ENCODE peak calls at places on chromosomes 13 and 19, in five cellular contexts. U, K, Z, F and E are unnamed samples. For H3K4me1, the result is how much of the 10 kb centered on the place peaks cover.

GRCh38 chr19:49802836-49803528 is 10.1 kb downstream of the FUZ start:
- DNase-seq in U (no peak), K (no peak), Z (no peak), F (no peak), E (no peak)

GRCh38 chr19:20070691-20071090 is 7.1 kb upstream of the ZNF90 start:
- DNase-seq in U (no peak), K (no peak), Z (no peak), F (no peak), E (no peak)

GRCh38 chr13:99258210-99258860 is at the start of gene GPR18:
- DNase-seq in U (no peak), K (no peak), Z (no peak), F (peak), E (no peak)

GRCh38 chr19:14383556-14383897 is 2.3 kb downstream of the ADGRE5 start:
- DNase-seq in U (no peak), K (no peak), Z (no peak), F (no peak), E (no peak)

GRCh38 chr19:39970674-39971379 is at the start of gene PSMC4:
- DNase-seq in U (peak), K (peak), Z (peak), F (peak), E (peak)

GRCh38 chr13:22625691-22626090 is 555.1 kb upstream of the SGCG start:
- DNase-seq in U (no peak), K (no peak), Z (no peak), F (no peak), E (no peak)

GRCh38 chr13:114124921-114125320 is 7.5 kb downstream of the RASA3 start:
- DNase-seq in U (no peak), K (no peak), Z (no peak), F (no peak), E (no peak)

GRCh38 chr13:40980466-40980865 is 38.6 kb downstream of the ELF1 start:
- DNase-seq in U (no peak), K (no peak), Z (no peak), F (peak), E (no peak)

GRCh38 chr13:73894995-73895571 is 239.1 kb downstream of the KLF12 start:
- DNase-seq in U (no peak), K (no peak), Z (no peak), F (no peak), E (no peak)

GRCh38 chr13:32902898-32903297 is 113.3 kb upstream of the KL start:
- DNase-seq in U (peak), K (no peak), Z (peak), F (no peak), E (peak)

GRCh38 chr13:47216176-47216822 is 319.4 kb upstream of the HTR2A start:
- DNase-seq in U (no peak), K (no peak), Z (no peak), F (no peak), E (no peak)

GRCh38 chr13:99922631-99923404 is 48.7 kb downstream of the ZIC5 start:
- DNase-seq in U (no peak), K (no peak), Z (peak), F (no peak), E (no peak)

GRCh38 chr13:49652691-49653305 is 24.5 kb downstream of the ARL11 start:
- DNase-seq in U (peak), K (peak), Z (peak), F (peak), E (no peak)

GRCh38 chr19:12884926-12885748 is 1.9 kb downstream of the KLF1 start:
- DNase-seq in U (peak), K (peak), Z (peak), F (peak), E (peak)

GRCh38 chr13:48993150-48993549 is 17.4 kb downstream of the FNDC3A start:
- DNase-seq in U (no peak), K (no peak), Z (no peak), F (no peak), E (no peak)

GRCh38 chr19:40629346-40629745 is 28.2 kb downstream of the LTBP4 start:
- DNase-seq in U (no peak), K (no peak), Z (no peak), F (no peak), E (no peak)

GRCh38 chr19:50167314-50167721 is 4.2 kb upstream of the IZUMO2 start:
- DNase-seq in U (no peak), K (peak), Z (peak), F (no peak), E (no peak)

GRCh38 chr13:113742000-113742441 is 17.0 kb upstream of the TMEM255B start:
- DNase-seq in U (no peak), K (peak), Z (peak), F (no peak), E (no peak)

GRCh38 chr13:25608181-25608580 is 236.4 kb downstream of the ATP8A2 start:
- DNase-seq in U (no peak), K (no peak), Z (no peak), F (no peak), E (no peak)

GRCh38 chr19:42111384-42111783 is 20.9 kb downstream of the POU2F2 start:
- DNase-seq in U (no peak), K (no peak), Z (no peak), F (no peak), E (no peak)

GRCh38 chr19:47231215-47232054 is 436 bp upstream of the BBC3 start:
- DNase-seq in U (peak), K (peak), Z (peak), F (peak), E (peak)

GRCh38 chr13:36074659-36075058 is 56.5 kb downstream of the DCLK1 start:
- DNase-seq in U (no peak), K (no peak), Z (no peak), F (no peak), E (no peak)

GRCh38 chr13:19685034-19685433 is 51.6 kb downstream of the MPHOSPH8 start:
- DNase-seq in U (no peak), K (peak), Z (peak), F (no peak), E (no peak)

GRCh38 chr13:30705672-30706071 is 29.7 kb upstream of the ALOX5AP start:
- DNase-seq in U (no peak), K (no peak), Z (no peak), F (no peak), E (no peak)

GRCh38 chr19:1315470-1316166 is 29.9 kb downstream of the EFNA2 start:
- DNase-seq in U (no peak), K (no peak), Z (peak), F (peak), E (peak)

GRCh38 chr13:85772379-85772778 is 26.8 kb downstream of the SLITRK6 start:
- DNase-seq in U (no peak), K (peak), Z (no peak), F (no peak), E (no peak)

GRCh38 chr13:65470781-65471180 is 1759.4 kb downstream of the PCDH9 start:
- DNase-seq in U (no peak), K (no peak), Z (no peak), F (no peak), E (no peak)

GRCh38 chr13:58085819-58086218 is 454.3 kb downstream of the PCDH17 start:
- DNase-seq in U (no peak), K (no peak), Z (no peak), F (no peak), E (no peak)

GRCh38 chr19:47157455-47158321 is 27.1 kb downstream of the SAE1 start:
- DNase-seq in U (peak), K (no peak), Z (peak), F (peak), E (peak)

GRCh38 chr13:81606074-81606473 is 1265.1 kb upstream of the SPRY2 start:
- DNase-seq in U (no peak), K (no peak), Z (no peak), F (no peak), E (no peak)

GRCh38 chr13:98923641-98924397 is 54.0 kb downstream of the DOCK9 start:
- DNase-seq in U (no peak), K (no peak), Z (no peak), F (no peak), E (no peak)

GRCh38 chr19:1155352-1156304 is 18.4 kb downstream of the SBNO2 start:
- DNase-seq in U (peak), K (no peak), Z (no peak), F (no peak), E (no peak)

GRCh38 chr13:26463848-26464247 is 93.6 kb upstream of the WASF3 start:
- DNase-seq in U (no peak), K (no peak), Z (no peak), F (no peak), E (no peak)

GRCh38 chr13:63910406-63910957 is 2494.8 kb upstream of the PCDH20 start:
- DNase-seq in U (no peak), K (peak), Z (no peak), F (peak), E (no peak)

GRCh38 chr13:110957181-110957884 is 42.5 kb upstream of the ANKRD10 start:
- DNase-seq in U (no peak), K (peak), Z (no peak), F (no peak), E (no peak)

GRCh38 chr13:59472134-59472533 is 691.6 kb downstream of the DIAPH3 start:
- DNase-seq in U (no peak), K (no peak), Z (no peak), F (no peak), E (no peak)

GRCh38 chr13:112877496-112877895 is 91.5 kb upstream of the MCF2L start:
- DNase-seq in U (no peak), K (no peak), Z (no peak), F (no peak), E (no peak)

GRCh38 chr19:34960103-34960805 is 3.8 kb downstream of the ZNF792 start:
- DNase-seq in U (no peak), K (no peak), Z (no peak), F (no peak), E (no peak)

GRCh38 chr19:52237771-52238400 is 31.5 kb upstream of the ZNF766 start:
- DNase-seq in U (peak), K (peak), Z (peak), F (peak), E (peak)

GRCh38 chr13:21710163-21710562 is 39.3 kb downstream of the FGF9 start:
- DNase-seq in U (no peak), K (no peak), Z (no peak), F (no peak), E (no peak)

DNA sequence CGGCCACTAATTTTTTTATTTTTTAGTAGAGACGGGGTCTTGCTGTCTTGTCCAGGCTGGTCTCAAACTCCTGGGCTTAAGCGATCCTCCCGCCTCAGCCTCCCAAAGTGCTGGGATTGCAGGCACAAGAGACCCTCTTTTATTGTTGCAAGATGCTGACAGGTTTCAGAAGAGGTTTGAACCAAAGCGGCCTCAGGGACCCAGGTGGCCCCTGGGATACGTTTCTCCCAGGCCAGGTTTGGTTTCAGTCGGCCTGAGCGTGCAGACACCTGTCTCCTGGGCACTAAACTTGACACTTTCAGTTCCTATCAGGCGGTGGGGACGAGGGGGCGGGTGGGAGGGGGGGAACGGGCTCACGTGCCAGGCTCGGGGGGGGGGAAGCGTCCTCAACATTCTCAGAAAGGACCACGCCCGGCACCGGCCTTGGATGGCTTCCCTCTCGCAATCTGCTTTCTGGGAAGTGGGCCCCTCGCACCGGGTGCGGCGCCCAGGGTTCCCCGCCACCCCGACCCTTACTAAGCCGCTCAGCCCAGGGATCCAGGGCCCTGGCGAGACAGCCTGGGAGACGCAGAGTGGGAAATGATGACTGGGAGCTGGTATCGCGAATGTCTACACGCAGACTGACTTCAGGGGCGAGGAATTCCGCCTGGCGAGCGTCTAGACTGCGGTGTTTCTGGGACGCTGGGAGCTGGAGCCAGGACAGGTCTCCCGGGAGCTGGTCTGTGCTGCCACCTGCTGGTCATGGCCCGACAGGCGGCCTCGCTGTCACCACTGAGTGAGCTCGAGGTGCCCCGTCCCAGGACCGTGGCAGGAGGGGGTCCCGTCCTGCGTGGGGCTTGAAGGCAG is 91.6 kb downstream of the GNG7 start:
- DNase-seq in U (peak), K (peak), Z (peak), F (peak), E (peak)
- H3K4me3 ChIP-seq in U (peak), K (peak), Z (peak), F (no peak), E (peak)

GRCh38 chr19:18420931-18421330 is 1.7 kb downstream of the SSBP4 start:
- DNase-seq in U (no peak), K (no peak), Z (no peak), F (no peak), E (no peak)

GRCh38 chr19:18419699-18420460 is 682 bp downstream of the SSBP4 start:
- DNase-seq in U (no peak), K (peak), Z (no peak), F (no peak), E (peak)

GRCh38 chr19:18422530-18423191 is 3.5 kb downstream of the SSBP4 start:
- DNase-seq in U (no peak), K (no peak), Z (no peak), F (no peak), E (no peak)

GRCh38 chr19:18423258-18424020 is 4.2 kb downstream of the SSBP4 start:
- DNase-seq in U (no peak), K (no peak), Z (no peak), F (no peak), E (no peak)

DNA sequence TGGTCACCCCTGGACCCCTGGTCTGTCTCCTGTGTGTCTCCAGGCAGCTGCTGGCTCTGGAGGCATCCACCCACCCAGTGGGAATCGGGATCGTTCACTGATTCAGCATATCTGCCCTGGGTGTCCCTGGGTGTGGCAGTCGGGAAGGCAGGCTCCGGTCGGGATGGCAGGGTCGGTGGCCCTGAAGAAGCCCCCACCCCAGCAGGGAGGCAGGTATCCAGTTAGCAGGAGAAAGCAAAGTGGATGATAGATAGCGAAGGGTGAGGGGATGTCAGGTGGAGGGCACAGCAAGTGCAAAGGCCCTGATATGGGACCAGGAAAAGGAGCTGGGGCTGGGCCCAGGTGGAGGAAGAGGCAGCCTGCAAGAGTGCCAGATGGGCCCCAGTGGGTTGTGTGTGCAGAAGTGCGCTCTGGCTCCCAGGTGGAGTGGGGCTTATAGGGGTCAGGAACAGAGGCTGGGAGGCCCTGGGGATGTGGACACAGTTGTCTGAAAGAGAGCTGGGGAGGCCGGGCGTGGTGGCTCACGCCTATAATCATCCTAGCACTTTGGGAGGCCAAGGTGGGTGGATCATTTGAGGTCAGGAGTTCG is 2.3 kb downstream of the SSBP4 start:
- DNase-seq in U (no peak), K (no peak), Z (no peak), F (no peak), E (no peak)
- TF ChIP-seq POLR2A in U (no peak), K (no peak), Z (no peak), F (no peak), E (no peak)

GRCh38 chr19:16070366-16070990 is 5.8 kb upstream of the TPM4 start:
- DNase-seq in U (peak), K (peak), Z (peak), F (peak), E (peak)

GRCh38 chr19:16068696-16069259 is 7.5 kb upstream of the TPM4 start:
- DNase-seq in U (no peak), K (no peak), Z (no peak), F (peak), E (no peak)

GRCh38 chr19:16069813-16070365 is 6.4 kb upstream of the TPM4 start:
- DNase-seq in U (no peak), K (no peak), Z (peak), F (no peak), E (no peak)

GRCh38 chr19:16073481-16073880 is 2.8 kb upstream of the TPM4 start:
- DNase-seq in U (no peak), K (no peak), Z (no peak), F (no peak), E (no peak)

GRCh38 chr19:16071072-16071691 is 5.1 kb upstream of the TPM4 start:
- DNase-seq in U (no peak), K (no peak), Z (no peak), F (no peak), E (no peak)
- H3K4me1 ChIP-seq in U (under half), K (half or more), Z (under half), F (half or more), E (under half)

GRCh38 chr19:56125806-56126590 is 4.9 kb upstream of the ZNF787 start:
- DNase-seq in U (peak), K (no peak), Z (no peak), F (no peak), E (no peak)
- H3K4me3 ChIP-seq in U (no peak), K (no peak), Z (no peak), F (no peak), E (no peak)

DNA sequence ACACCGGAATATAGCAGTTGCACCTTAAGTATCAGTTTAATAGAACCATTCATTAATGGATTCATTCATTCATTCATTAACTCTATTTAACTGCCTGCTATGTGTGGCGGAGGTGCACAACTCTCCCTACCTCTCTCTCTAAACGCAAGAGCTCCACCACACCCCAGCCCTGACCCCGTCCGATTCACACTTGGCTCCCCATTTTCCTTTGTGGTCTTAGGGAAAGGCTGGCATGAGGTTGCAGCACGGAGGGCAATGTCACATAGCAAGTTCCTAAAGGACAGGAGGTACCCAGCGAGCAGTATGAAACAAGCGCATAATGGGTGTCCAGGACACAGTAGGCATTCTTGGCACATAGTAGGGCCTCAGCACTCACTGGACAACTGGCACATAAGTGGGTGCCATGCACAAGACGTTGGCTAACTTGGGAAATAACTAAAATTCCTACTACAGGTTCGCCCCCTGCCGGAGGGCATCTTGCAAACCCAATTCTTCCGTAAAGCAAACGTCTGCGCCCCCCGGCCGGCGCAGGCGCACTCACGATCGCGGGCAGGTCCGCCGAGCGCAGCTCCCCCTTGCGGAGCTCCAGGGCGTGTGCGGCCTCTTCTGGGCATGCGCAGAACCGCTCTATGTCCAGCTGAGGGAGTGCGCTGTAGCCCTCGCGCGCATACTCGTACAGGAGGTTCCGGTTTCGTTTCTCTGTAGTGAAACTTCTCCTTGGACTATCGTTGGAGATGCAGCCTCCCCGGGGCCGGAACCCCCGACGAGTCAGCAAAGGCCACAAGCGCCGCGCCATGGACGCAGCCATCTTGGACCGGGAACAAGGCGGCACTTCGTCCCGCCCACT is at the start of gene SARS2:
- DNase-seq in U (peak), K (peak), Z (peak), F (peak), E (peak)
- TF ChIP-seq POLR2A in U (no peak), K (peak), Z (no peak), F (peak), E (no peak)

DNA sequence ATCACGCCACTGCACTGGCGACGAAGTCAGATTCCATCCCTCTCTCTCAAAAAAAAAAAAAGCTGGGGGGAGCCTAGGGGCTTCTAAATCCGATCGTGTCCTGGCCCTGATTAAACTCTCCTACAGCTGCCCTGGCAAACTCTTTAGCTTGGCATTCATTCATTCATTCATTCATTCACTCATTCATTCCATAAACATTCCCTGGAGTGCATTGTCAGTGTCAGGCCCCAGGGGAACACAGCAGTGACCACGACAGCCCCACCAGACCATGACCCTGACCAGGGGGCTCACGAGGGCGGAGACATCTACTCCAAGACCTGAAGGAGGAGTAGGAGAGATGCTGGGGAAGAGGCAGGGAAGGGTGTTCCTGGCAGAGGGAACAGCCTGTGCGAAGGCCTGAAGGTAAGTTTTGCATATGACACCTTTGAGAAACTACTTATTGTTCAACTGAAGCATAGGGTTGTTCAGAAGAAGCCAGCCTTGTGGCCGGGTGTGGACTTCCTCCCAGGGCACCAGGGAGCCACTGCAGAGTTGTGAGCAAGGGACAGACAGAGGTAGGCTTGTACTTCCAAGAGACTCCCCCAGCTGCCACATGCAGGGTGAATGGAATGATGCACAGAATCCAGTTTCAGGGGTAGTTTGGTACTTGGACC is 24.5 kb downstream of the CEACAM16 start:
- DNase-seq in U (no peak), K (no peak), Z (no peak), F (no peak), E (no peak)
- H3K4me1 ChIP-seq in U (under half), K (half or more), Z (under half), F (under half), E (half or more)

GRCh38 chr19:4454952-4455738 is 2.4 kb downstream of the UBXN6 start:
- DNase-seq in U (peak), K (no peak), Z (no peak), F (no peak), E (no peak)
- H3K4me3 ChIP-seq in U (peak), K (no peak), Z (peak), F (no peak), E (no peak)

GRCh38 chr13:51534075-51534817 is 50.0 kb upstream of the WDFY2 start:
- DNase-seq in U (peak), K (no peak), Z (peak), F (no peak), E (peak)
- TF ChIP-seq POLR2A in U (no peak), K (no peak), Z (no peak), F (no peak), E (no peak)